ENCODE peak calls at places on chromosome 21, in six cellular contexts. F is neural progenitor cell, J is PC-3, Z is HCT116, H is GM23338, A is GM23248. K is an unnamed sample.

GRCh38 chr21:34877485-34878128 is 171.5 kb downstream of the RUNX1 start:
- DNase-seq in H (no peak), J (peak), A (no peak), F (no peak), Z (no peak), K (peak)

GRCh38 chr21:31335957-31336738 is 7.9 kb downstream of the TIAM1 start:
- DNase-seq in J (peak), F (no peak), Z (no peak), A (peak), H (no peak), K (peak)

GRCh38 chr21:27192286-27192685 is 225.4 kb upstream of the ADAMTS5 start:
- DNase-seq in Z (no peak), A (no peak), J (no peak), H (no peak), F (no peak), K (no peak)

GRCh38 chr21:33674226-33674625 is 31.9 kb downstream of the ITSN1 start:
- DNase-seq in A (no peak), Z (no peak), J (no peak), H (no peak), F (no peak), K (no peak)

GRCh38 chr21:29299906-29300546 is 1.3 kb downstream of the BACH1 start:
- DNase-seq in Z (peak), H (peak), F (peak), J (peak), A (peak), K (peak)

GRCh38 chr21:23402929-23403520 is 2204.3 kb downstream of the MRPL39 start:
- DNase-seq in Z (no peak), F (no peak), A (no peak), H (no peak), J (no peak), K (no peak)

GRCh38 chr21:43573921-43574320 is 85.4 kb downstream of the HSF2BP start:
- DNase-seq in F (no peak), J (no peak), A (no peak), Z (no peak), H (no peak), K (no peak)

GRCh38 chr21:43921979-43922945 is 57.2 kb downstream of the AGPAT3 start:
- DNase-seq in Z (no peak), H (no peak), F (no peak), J (no peak), A (no peak), K (no peak)

GRCh38 chr21:39313042-39313456 is 383 bp downstream of the BRWD1 start:
- DNase-seq in A (no peak), J (no peak), F (peak), H (peak), Z (no peak), K (no peak)

GRCh38 chr21:44019568-44019958 is 7.5 kb downstream of the TRAPPC10 start:
- DNase-seq in A (no peak), H (no peak), F (no peak), J (no peak), Z (no peak), K (no peak)

GRCh38 chr21:29318354-29318753 is 19.6 kb downstream of the BACH1 start:
- DNase-seq in H (no peak), Z (no peak), J (no peak), A (peak), F (no peak), K (no peak)

GRCh38 chr21:33801424-33802405 is 113.9 kb downstream of the ATP5PO start:
- DNase-seq in H (peak), Z (peak), F (peak), A (peak), J (peak), K (peak)

GRCh38 chr21:19198801-19199200 is 795.2 kb upstream of the TMPRSS15 start:
- DNase-seq in H (peak), J (peak), F (no peak), A (no peak), Z (no peak), K (no peak)

GRCh38 chr21:40143822-40144525 is 276.7 kb downstream of the PCP4 start:
- DNase-seq in J (peak), A (peak), H (peak), F (peak), Z (peak), K (peak)

GRCh38 chr21:32163386-32163785 is 115.5 kb downstream of the MIS18A start:
- DNase-seq in J (no peak), F (no peak), Z (no peak), H (peak), A (no peak), K (no peak)

GRCh38 chr21:39073063-39073462 is 110.2 kb downstream of the PSMG1 start:
- DNase-seq in J (no peak), A (no peak), F (no peak), H (no peak), Z (no peak), K (no peak)

GRCh38 chr21:25967566-25968438 is 202.8 kb downstream of the APP start:
- DNase-seq in Z (no peak), H (no peak), J (no peak), A (no peak), F (no peak), K (no peak)

GRCh38 chr21:44466351-44466954 is 11.1 kb downstream of the LRRC3 start:
- DNase-seq in H (no peak), Z (no peak), A (no peak), J (no peak), F (no peak), K (no peak)

GRCh38 chr21:46650476-46651098 is 15.1 kb downstream of the PRMT2 start:
- DNase-seq in F (no peak), A (no peak), Z (no peak), H (no peak), J (no peak), K (no peak)

GRCh38 chr21:32329776-32330175 is 31.1 kb downstream of the MRAP start:
- DNase-seq in J (peak), Z (no peak), F (no peak), H (no peak), A (peak), K (no peak)

GRCh38 chr21:33825898-33826297 is 89.7 kb downstream of the ATP5PO start:
- DNase-seq in H (no peak), A (peak), Z (no peak), F (no peak), J (no peak), K (no peak)

GRCh38 chr21:39728341-39728740 is 16.6 kb upstream of the IGSF5 start:
- DNase-seq in F (no peak), A (no peak), Z (no peak), J (no peak), H (no peak), K (no peak)

GRCh38 chr21:40765771-40766170 is 81.2 kb downstream of the DSCAM start:
- DNase-seq in F (no peak), A (no peak), Z (no peak), H (no peak), J (no peak), K (no peak)

GRCh38 chr21:38847556-38847955 is 41.8 kb downstream of the ETS2 start:
- DNase-seq in Z (no peak), J (peak), A (no peak), F (no peak), H (no peak), K (no peak)

GRCh38 chr21:38869946-38870345 is 64.2 kb downstream of the ETS2 start:
- DNase-seq in Z (no peak), F (no peak), A (peak), J (no peak), H (no peak), K (peak)

GRCh38 chr21:24823247-24823646 is 784.0 kb downstream of the MRPL39 start:
- DNase-seq in Z (no peak), A (no peak), F (no peak), J (no peak), H (no peak), K (no peak)

GRCh38 chr21:32807717-32808380 is 36.3 kb upstream of the PAXBP1 start:
- DNase-seq in F (peak), Z (no peak), A (peak), J (peak), H (no peak), K (no peak)

GRCh38 chr21:35226302-35226701 is 177.2 kb upstream of the RUNX1 start:
- DNase-seq in F (peak), H (no peak), Z (no peak), A (peak), J (peak), K (no peak)

GRCh38 chr21:38140192-38140905 is 116.4 kb upstream of the KCNJ15 start:
- DNase-seq in A (peak), Z (no peak), F (peak), H (no peak), J (peak), K (peak)

GRCh38 chr21:23017989-23018388 is 2019.8 kb downstream of the NCAM2 start:
- DNase-seq in H (no peak), F (no peak), J (peak), A (no peak), Z (no peak), K (no peak)

GRCh38 chr21:43645414-43645891 is 13.8 kb downstream of the HSF2BP start:
- DNase-seq in H (peak), F (peak), J (peak), Z (no peak), A (peak), K (peak)

GRCh38 chr21:34092241-34092921 is 19.0 kb downstream of the MRPS6 start:
- DNase-seq in J (no peak), A (no peak), Z (no peak), F (no peak), H (peak), K (no peak)

GRCh38 chr21:32597205-32597604 is 11.9 kb upstream of the TCP10L start:
- DNase-seq in Z (peak), A (peak), F (no peak), J (peak), H (no peak), K (no peak)

GRCh38 chr21:43262427-43262826 is 93.6 kb downstream of the CRYAA start:
- DNase-seq in F (no peak), Z (no peak), H (no peak), A (no peak), J (no peak), K (peak)

GRCh38 chr21:39176312-39176711 is 6.9 kb downstream of the PSMG1 start:
- DNase-seq in J (no peak), H (no peak), A (peak), Z (no peak), F (no peak), K (no peak)

DNA sequence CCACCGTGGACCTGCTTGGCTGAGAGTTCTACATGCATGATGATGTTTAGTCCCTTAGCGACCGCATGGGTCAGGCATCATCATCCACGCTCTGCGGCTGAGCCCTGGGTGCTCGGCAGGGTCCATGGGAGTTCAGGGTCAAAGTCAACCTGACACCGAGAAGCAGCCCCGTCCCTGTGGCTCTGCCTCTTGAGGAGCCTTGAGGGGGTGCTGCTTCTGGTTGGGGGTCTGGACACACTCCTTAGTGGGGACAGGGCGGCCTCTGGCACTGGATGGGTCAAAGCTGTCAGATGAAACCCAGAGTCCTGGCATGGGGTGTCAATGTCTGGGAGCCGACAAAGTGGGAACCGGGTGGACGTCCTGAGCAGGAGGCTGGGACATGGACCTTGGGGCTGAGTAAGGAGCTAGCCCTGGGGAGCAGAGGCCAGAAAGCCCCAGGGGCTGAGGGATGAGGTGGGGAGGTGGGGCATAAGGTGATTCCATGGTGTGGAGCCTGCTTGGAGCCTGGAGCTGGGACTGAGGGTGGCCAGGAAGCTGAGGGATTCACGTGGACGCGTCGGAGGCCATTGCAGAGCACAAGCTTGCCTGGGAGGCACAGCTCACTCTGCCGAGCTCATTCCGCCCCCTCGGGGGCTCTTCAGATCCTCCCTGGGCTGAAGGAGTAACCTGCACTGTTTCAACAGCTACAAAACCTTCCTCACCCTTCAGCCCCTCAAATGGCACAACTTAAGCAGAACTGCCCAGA is 53.9 kb downstream of the UMODL1 start:
- DNase-seq in J (no peak), F (no peak), Z (no peak), H (no peak), A (no peak), K (no peak)
- H3K4me2 ChIP-seq in J (no peak), F (no peak), Z (peak), H (no peak), A (no peak), K (no peak)

GRCh38 chr21:45644041-45644906 is 749 bp downstream of the PCBP3 start:
- DNase-seq in H (peak), Z (no peak), J (peak), A (peak), F (peak), K (peak)
- TF ChIP-seq EZH2 in H (peak), Z (no peak), J (no peak), A (peak), F (peak), K (peak)

DNA sequence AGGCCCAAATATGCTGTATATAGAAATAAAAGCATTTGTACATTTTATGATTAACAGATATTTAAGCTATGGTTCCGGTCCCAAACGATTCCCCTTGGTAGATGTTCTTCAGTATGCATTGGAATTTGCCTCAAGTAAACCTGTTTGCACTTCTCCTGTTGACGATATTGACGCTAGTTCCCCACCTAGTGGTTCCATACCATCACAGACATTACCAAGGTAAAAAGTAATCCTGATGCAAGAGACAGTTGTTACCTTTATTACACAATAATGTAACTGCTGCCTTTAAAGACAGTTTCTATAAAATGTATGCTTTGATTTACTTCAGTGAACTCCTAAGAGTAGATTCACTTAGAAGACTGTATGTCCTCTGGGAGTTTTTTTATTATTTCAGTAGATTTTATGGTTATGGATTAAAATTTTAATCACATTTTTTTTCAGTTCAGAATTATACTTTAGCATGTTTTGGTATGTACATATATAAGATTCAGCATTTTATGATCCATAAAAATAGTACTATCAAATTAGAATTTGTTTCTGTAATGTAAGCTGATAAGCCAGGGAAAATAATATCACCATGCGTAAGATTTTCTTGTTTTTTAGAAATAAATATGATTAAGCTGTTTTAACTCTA is 96.5 kb downstream of the USP25 start:
- DNase-seq in Z (peak), F (peak), A (peak), J (peak), H (peak), K (peak)
- TF ChIP-seq EZH2phosphoT487 in Z (no peak), F (no peak), A (no peak), J (no peak), H (no peak), K (no peak)

GRCh38 chr21:36892201-36892600 is 74.3 kb downstream of the HLCS start:
- DNase-seq in Z (no peak), H (no peak), F (no peak), J (no peak), A (no peak), K (no peak)

GRCh38 chr21:36889401-36889800 is 77.1 kb downstream of the HLCS start:
- DNase-seq in F (no peak), H (no peak), J (no peak), A (peak), Z (no peak), K (no peak)

GRCh38 chr21:36891692-36892091 is 74.8 kb downstream of the HLCS start:
- DNase-seq in H (no peak), Z (no peak), F (no peak), J (no peak), A (no peak), K (no peak)

GRCh38 chr21:36890086-36890485 is 76.4 kb downstream of the HLCS start:
- DNase-seq in Z (no peak), H (no peak), F (no peak), J (no peak), A (peak), K (no peak)

GRCh38 chr21:36891123-36891522 is 75.3 kb downstream of the HLCS start:
- DNase-seq in A (no peak), Z (no peak), H (no peak), J (no peak), F (no peak), K (no peak)
- H3K4me2 ChIP-seq in A (no peak), Z (no peak), H (no peak), J (no peak), F (no peak), K (no peak)

K was measured in hepatocyte.